ENCODE peak calls at places on chromosomes 12 and 14, in five cellular contexts. Q is body of pancreas; K is heart left ventricle; M is adipocyte; R is CD8-positive, alpha-beta memory T cell. F is an unnamed sample. For H3K4me1, the result is how much of the 10 kb centered on the place peaks cover.

GRCh38 chr12:59191372-59191771 is 271.1 kb upstream of the LRIG3 start:
- DNase-seq in R (no peak), Q (no peak), K (no peak), M (no peak), F (no peak)

GRCh38 chr12:28463396-28463795 is 273.1 kb downstream of the CCDC91 start:
- DNase-seq in M (no peak), R (no peak), K (no peak), Q (no peak), F (no peak)

GRCh38 chr12:100168562-100168961 is 25.9 kb upstream of the BLTP3B start:
- DNase-seq in Q (no peak), M (no peak), K (no peak), R (no peak), F (no peak)

GRCh38 chr14:99725774-99726537 is 41.9 kb downstream of the CYP46A1 start:
- DNase-seq in K (peak), R (peak), M (no peak), Q (peak), F (peak)

GRCh38 chr14:64178814-64179213 is 115.4 kb downstream of the ESR2 start:
- DNase-seq in K (no peak), M (no peak), Q (no peak), R (no peak), F (no peak)

GRCh38 chr12:46260153-46260912 is 8.5 kb downstream of the SLC38A1 start:
- DNase-seq in M (peak), K (no peak), R (no peak), Q (no peak), F (no peak)

GRCh38 chr12:77493769-77494168 is 336.9 kb upstream of the NAV3 start:
- DNase-seq in Q (no peak), M (peak), K (no peak), R (no peak), F (no peak)

GRCh38 chr12:20268121-20268732 is 100.1 kb upstream of the PDE3A start:
- DNase-seq in R (no peak), K (no peak), M (no peak), Q (no peak), F (no peak)

GRCh38 chr14:96587823-96588385 is 85.7 kb downstream of the PAPOLA start:
- DNase-seq in K (no peak), R (no peak), M (no peak), Q (no peak), F (no peak)

GRCh38 chr14:89013098-89013504 is 188.7 kb downstream of the TTC8 start:
- DNase-seq in K (no peak), R (no peak), Q (peak), M (peak), F (no peak)

GRCh38 chr12:1519642-1520041 is 74.7 kb downstream of the FBXL14 start:
- DNase-seq in Q (no peak), K (no peak), R (no peak), M (peak), F (peak)

GRCh38 chr12:53253298-53253697 is 14.8 kb upstream of the ESPL1 start:
- DNase-seq in Q (no peak), M (no peak), R (no peak), K (no peak), F (peak)
- H3K4me3 ChIP-seq in Q (no peak), M (peak), R (peak), K (no peak), F (no peak)

GRCh38 chr14:69485701-69486100 is 1.2 kb downstream of the PLEKHD1 start:
- DNase-seq in K (no peak), M (no peak), Q (no peak), R (no peak), F (no peak)

GRCh38 chr14:69485261-69485660 is 733 bp downstream of the PLEKHD1 start:
- DNase-seq in Q (no peak), R (no peak), K (no peak), M (no peak), F (no peak)

GRCh38 chr14:69483765-69484443 is 624 bp upstream of the PLEKHD1 start:
- DNase-seq in R (no peak), M (peak), K (no peak), Q (peak), F (peak)

GRCh38 chr14:69481815-69482568 is 2.5 kb upstream of the PLEKHD1 start:
- DNase-seq in R (no peak), M (no peak), K (no peak), Q (no peak), F (no peak)

GRCh38 chr14:69484444-69485113 is at the start of gene PLEKHD1:
- DNase-seq in R (no peak), M (no peak), Q (peak), K (no peak), F (peak)
- H3K4me1 ChIP-seq in R (under half), M (under half), Q (under half), K (under half), F (under half)

DNA sequence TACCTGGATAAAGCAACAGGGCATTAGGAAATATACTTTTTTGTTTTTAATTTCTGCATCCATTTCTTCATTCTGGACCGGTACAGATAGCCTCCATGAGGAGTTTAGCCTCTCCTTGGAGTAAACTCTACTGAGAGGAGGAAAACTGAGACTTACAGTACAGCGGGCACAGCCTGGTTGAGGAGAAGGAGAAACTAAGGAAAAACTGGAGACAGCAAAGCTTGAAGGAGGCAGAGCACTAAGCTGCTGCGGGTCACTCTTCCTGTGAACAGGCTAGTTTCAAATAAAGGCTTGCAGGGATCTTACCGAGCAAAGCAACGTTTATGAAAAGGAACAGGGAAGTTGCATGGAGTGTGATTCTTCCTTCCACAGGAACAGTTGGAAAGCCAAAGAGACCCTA is 362 bp upstream of the SSTR1 start:
- DNase-seq in M (peak), K (no peak), R (no peak), Q (no peak), F (no peak)
- H3K4me3 ChIP-seq in M (peak), K (peak), R (no peak), Q (no peak), F (peak)

DNA sequence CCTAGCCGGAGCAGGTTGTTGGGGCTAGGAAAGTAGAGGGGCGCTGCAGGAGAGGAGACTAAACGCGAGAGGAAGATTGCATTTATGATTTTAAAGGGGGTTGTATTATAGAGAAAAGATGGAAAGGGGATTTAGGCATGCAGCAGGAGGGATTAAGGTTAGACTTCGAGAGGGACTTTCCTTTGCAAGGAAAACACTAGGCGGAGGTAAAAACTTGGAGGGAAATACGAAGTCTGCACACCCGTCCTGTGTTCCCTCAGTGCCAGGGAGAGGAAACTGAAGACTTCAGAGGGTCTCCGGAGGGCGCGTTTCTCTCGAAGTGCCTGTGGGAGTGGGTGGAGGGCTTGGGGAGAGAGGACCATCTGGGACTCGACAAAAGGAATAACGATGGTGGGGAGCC is 433 bp upstream of the PPP1R1A start:
- DNase-seq in Q (no peak), K (no peak), M (no peak), R (no peak), F (no peak)
- H3K4me1 ChIP-seq in Q (under half), K (under half), M (half or more), R (under half), F (under half)

GRCh38 chr12:47901285-47902093 is 3.3 kb downstream of the VDR start:
- DNase-seq in K (no peak), M (no peak), Q (no peak), R (no peak), F (no peak)
- H3K4me3 ChIP-seq in K (no peak), M (peak), Q (no peak), R (no peak), F (no peak)

DNA sequence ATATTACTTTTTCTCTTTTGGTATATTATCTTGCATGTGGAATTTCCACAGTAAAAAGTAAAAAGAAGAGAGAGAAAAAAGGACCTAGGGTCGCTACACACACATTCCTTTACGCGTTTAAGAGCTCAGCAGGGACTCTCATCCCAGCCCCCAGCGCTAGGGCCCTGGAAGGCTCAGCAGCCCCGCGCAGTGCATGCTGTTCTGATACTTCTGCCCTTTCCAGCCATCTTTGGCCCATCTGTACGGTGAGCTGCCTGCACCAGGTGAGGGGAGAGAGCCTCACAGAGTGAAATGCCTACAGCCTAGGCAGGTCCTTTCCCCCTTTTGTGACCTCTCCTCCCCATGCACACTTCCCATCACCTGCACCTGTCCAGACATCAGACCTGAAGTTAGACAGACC is 1.6 kb upstream of the LTBR start:
- DNase-seq in M (no peak), Q (no peak), K (no peak), R (no peak), F (no peak)
- H3K4me1 ChIP-seq in M (under half), Q (half or more), K (under half), R (under half), F (under half)

GRCh38 chr14:91418387-91419043 is 895 bp upstream of the CCDC88C start:
- DNase-seq in K (peak), M (peak), R (peak), Q (peak), F (peak)
- H3K4me3 ChIP-seq in K (peak), M (peak), R (peak), Q (no peak), F (peak)

DNA sequence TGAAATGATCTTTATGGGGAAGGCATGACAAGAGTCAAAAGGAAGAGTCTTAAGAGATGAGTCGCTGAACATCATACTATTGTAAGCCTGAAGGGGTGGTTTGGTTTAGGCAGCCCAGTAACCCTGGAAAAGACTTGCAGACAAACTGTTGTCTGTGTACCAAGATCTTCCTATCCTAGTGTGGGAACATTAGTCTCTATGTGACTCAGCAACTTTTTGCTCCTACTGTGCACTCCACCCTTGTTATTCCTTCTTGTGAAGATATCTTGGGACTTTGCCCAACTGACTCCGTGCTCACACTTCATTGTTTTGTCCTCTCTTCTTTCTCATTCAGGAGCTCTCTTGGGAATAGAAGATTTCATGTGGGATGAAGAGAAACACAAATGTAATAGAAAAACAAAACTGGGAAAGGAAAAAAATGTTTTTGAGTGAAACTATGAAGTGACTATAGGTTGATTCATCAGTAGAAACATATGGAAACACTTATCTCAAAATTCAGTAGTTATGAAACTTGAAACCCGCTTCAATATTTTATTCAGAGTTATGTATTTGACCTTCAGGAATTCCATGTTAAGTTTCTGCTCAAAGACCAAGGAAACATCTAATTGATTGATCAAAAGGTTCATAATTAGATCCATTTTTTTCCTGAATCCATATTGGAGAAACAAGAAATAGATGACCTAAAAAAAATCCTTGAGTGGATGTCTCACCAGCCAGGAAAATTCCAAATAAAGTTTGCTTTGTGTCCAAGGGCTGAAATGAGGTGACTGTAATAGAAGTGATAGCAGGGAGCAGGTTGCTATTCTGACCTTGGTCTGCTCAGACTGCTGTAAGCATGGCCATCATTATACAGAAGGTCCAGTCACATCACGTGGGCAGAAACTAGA is 67.2 kb downstream of the BTG1 start:
- DNase-seq in K (no peak), Q (no peak), M (peak), R (no peak), F (no peak)
- H3K4me1 ChIP-seq in K (under half), Q (half or more), M (under half), R (half or more), F (under half)

GRCh38 chr14:61343471-61343870 is 22.1 kb downstream of the PRKCH start:
- DNase-seq in Q (no peak), R (no peak), M (no peak), K (no peak), F (no peak)

GRCh38 chr14:61345144-61345482 is 23.7 kb downstream of the PRKCH start:
- DNase-seq in M (no peak), K (no peak), Q (no peak), R (no peak), F (no peak)

GRCh38 chr14:61343991-61344405 is 22.6 kb downstream of the PRKCH start:
- DNase-seq in M (no peak), K (no peak), R (peak), Q (no peak), F (no peak)

GRCh38 chr14:61346221-61346620 is 24.8 kb downstream of the PRKCH start:
- DNase-seq in K (no peak), M (no peak), R (no peak), Q (no peak), F (no peak)

GRCh38 chr14:61344437-61345143 is 23.2 kb downstream of the PRKCH start:
- DNase-seq in M (no peak), R (no peak), K (no peak), Q (no peak), F (no peak)
- H3K4me3 ChIP-seq in M (no peak), R (peak), K (no peak), Q (no peak), F (no peak)